ENCODE peak calls at places on chromosomes 11 and 22, in ten cellular contexts. T is GM06990, P is choroid plexus epithelial cell, X is PC-3, O is right atrium auricular region, K is hepatocyte, C is ascending aorta, R is astrocyte of the spinal cord, G is body of pancreas, E is lower leg skin. J is an unnamed sample.

GRCh38 chr11:19661827-19662226 is 50.8 kb upstream of the NAV2 start:
- DNase-seq in X (no peak), T (no peak), K (no peak), E (no peak), G (no peak), R (no peak), C (no peak), P (no peak), O (no peak), J (no peak)

GRCh38 chr11:73547706-73548105 is 50.2 kb downstream of the FAM168A start:
- DNase-seq in C (no peak), P (no peak), T (no peak), E (no peak), R (no peak), O (no peak), G (no peak), K (no peak), X (no peak), J (no peak)

GRCh38 chr11:114159320-114159719 is 99.8 kb downstream of the ZBTB16 start:
- DNase-seq in P (no peak), E (peak; percentile 29), R (no peak), G (peak; percentile 19), X (peak; percentile 51), K (no peak), O (no peak), T (no peak), C (no peak), J (no peak)

GRCh38 chr11:2311456-2312201 is 9.8 kb downstream of the TSPAN32 start:
- DNase-seq in O (no peak), G (no peak), T (no peak), X (no peak), R (no peak), C (no peak), P (no peak), K (no peak), E (no peak), J (no peak)

GRCh38 chr11:115471367-115471766 is 32.8 kb downstream of the CADM1 start:
- DNase-seq in E (no peak), O (no peak), G (peak; percentile 5), C (no peak), R (no peak), T (peak; percentile 6), X (no peak), P (no peak), K (peak; percentile 49), J (peak; percentile 9)

GRCh38 chr11:61065955-61066638 is 36.2 kb upstream of the CD5 start:
- DNase-seq in K (no peak), O (no peak), G (no peak), T (no peak), P (no peak), E (no peak), C (no peak), R (no peak), X (no peak), J (no peak)

GRCh38 chr11:77879218-77879617 is 58.3 kb downstream of the AAMDC start:
- DNase-seq in K (no peak), E (no peak), T (peak; percentile 9), G (peak; percentile 38), O (peak; percentile 74), X (no peak), R (peak; percentile 18), P (peak; percentile 81), C (no peak), J (peak; percentile 28)

GRCh38 chr11:59578369-59578768 is 37.2 kb downstream of the OSBP start:
- DNase-seq in K (no peak), C (no peak), T (no peak), G (no peak), E (no peak), O (no peak), X (no peak), R (no peak), P (no peak), J (no peak)

GRCh38 chr11:93775289-93775688 is 8.8 kb upstream of the MED17 start:
- DNase-seq in K (no peak), P (peak; percentile 24), G (no peak), X (peak; percentile 48), E (no peak), O (no peak), C (no peak), T (no peak), R (no peak), J (no peak)

GRCh38 chr11:113274708-113275582 is 39.4 kb upstream of the TTC12 start:
- DNase-seq in E (no peak), K (no peak), C (no peak), P (peak; percentile 28), G (no peak), R (no peak), T (no peak), X (peak; percentile 19), O (no peak), J (no peak)

GRCh38 chr11:129593098-129593497 is 217.4 kb downstream of the BARX2 start:
- DNase-seq in C (no peak), X (peak; percentile 39), T (no peak), O (peak; percentile 40), P (no peak), K (no peak), R (no peak), G (peak; percentile 53), E (peak; percentile 75), J (no peak)

GRCh38 chr11:77085652-77086051 is 17.0 kb upstream of the OMP start:
- DNase-seq in C (no peak), G (no peak), E (no peak), K (no peak), P (no peak), R (no peak), O (no peak), X (no peak), T (no peak), J (no peak)

GRCh38 chr11:2296913-2297622 is 4.7 kb downstream of the C11orf21 start:
- DNase-seq in X (no peak), K (no peak), C (no peak), T (no peak), R (no peak), G (no peak), O (peak; percentile 32), P (no peak), E (no peak), J (no peak)

DNA sequence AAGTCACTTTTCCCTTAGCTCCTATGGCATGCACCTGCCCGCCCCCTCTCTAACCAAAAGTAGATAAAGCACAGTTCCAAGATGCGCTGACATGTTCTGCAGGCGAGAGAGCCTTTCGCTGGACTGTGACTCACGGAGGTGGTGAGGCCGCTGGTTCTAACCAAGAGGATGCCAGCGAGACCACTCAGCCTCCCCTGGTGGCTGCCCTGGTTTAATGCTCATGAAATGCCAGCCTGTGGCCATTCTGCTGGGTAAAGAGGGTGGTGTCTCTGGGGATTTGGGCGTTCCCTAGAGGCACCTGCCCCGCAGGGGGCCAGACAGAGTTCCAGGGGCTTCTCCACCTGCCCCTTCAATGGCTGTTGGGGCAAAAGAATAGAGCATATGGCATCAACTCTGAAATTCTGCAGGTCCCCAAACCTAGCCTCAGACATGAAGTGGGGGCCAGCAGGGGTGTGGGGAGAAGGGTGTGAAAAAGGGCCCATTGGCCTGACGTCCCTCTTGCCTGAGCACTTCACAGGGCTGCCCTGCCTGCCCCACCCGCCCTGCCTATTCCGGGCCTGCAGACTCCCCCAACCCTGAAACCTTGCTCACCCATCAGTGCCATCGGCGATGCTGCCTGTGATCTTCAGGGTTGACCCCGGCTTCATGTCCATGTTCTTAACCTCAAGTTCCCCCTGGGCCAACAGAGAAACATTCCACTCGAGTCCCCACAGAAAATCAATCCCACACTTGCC is 8.5 kb downstream of the LGALS2 start:
- DNase-seq in T (no peak), P (no peak), G (peak; percentile 59), R (peak; percentile 35), C (no peak), E (no peak), X (peak; percentile 49), O (no peak), K (peak; percentile 32), J (no peak)
- TF ChIP-seq CTCF in T (peak; percentile 12), P (peak; percentile 30), G (peak; percentile 31), R (peak; percentile 34), C (no peak), E (no peak), X (peak; percentile 41), O (no peak), K (no peak), J (no peak)

DNA sequence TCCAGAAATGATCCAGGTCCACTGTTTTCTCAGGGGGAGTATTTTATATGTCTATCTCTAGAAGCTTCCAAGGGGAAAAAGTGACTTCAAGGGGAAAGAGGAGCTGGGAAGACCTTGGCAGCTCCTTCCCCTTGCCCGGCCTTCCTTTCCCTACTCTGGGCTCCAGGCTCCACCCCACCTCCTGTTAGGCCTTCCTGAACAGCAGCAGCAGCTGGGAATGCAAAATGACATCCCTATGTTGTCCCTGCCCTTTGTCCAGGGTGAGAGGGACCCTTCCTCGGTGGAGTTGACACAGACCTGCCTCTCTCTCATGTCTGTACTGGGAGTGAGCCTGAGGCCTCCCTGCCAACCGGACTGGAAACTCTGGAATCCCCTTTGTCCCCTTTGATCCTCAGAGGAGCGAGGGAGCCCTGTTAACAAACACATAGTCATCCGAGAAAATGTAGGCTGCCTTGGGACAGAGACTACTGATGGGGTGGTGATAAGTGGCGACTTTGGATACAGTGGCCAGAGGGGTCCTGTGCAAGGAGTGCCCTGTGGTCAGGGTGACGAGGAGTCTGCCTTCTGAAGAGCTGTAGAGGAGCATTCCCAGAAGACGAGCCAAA is 9.0 kb upstream of the MALAT1 start:
- DNase-seq in R (peak; percentile 46), O (no peak), C (no peak), E (no peak), X (no peak), T (no peak), K (peak; percentile 67), P (no peak), G (no peak), J (no peak)
- TF ChIP-seq CTCF in R (no peak), O (no peak), C (no peak), E (no peak), X (no peak), T (no peak), K (no peak), P (no peak), G (no peak), J (no peak)

GRCh38 chr22:23218867-23219251 is 38.5 kb downstream of the BCR start:
- DNase-seq in P (peak; percentile 86), K (peak; percentile 73), T (peak; percentile 40), R (peak; percentile 71), G (peak; percentile 63), X (no peak), O (no peak), E (no peak), C (no peak), J (no peak)
- TF ChIP-seq CTCF in P (no peak), K (no peak), T (no peak), R (no peak), G (no peak), X (no peak), O (no peak), E (no peak), C (no peak), J (no peak)

DNA sequence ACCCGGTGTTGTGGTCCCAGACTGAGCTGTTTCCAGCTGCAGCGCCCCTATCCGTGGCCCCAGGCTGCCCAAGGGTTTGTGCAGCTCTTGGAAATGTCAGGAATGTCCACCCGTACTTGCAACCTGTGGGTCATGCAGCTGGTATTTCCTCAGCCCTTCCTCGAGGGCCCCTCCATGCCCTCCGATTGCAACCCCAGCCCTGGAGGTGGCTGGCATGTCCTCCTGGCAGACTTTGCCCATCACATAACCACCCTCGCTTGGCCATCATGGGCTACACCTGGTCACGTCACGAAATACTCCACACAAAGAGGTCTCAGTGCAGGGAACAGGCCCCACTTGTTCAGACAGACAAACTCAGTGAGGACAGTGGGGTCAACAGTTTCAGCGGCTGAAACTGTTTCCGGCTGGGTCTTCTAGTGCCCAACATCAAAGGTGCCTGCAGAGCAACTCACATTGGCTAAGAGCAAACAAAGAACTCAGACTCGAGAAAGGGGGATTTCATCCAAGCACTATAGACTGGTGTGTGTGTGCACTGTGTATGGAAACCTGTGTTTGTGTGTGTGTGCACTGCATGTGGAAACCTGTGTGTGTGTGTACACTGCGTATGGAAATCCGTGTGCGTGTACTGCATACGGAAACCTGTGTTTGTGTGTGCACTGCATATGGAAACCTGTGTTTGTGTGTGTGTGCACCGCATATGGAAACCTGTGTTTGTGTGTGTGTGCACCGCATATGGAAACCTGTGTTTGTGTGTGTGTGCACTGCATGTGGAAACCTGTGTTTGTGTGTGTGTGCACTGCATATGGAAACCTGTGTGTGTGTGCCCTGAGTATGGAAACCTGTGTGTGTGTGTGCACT is 72.8 kb upstream of the CCND1 start:
- DNase-seq in X (no peak), P (no peak), K (no peak), G (no peak), C (no peak), E (no peak), T (no peak), R (no peak), O (peak; percentile 21), J (no peak)
- TF ChIP-seq CTCF in X (no peak), P (no peak), K (no peak), G (no peak), C (no peak), E (no peak), T (no peak), R (no peak), O (no peak), J (no peak)

J was measured in GM20000.